ENCODE peak calls at places on chromosomes 7 and 10, in seven cellular contexts. D, I, B, O, Q, R and M are unnamed samples. For H3K9me3, the result is how much of the 10 kb centered on the place peaks cover.

GRCh38 chr10:101782811-101783735 is at the start of gene NPM3:
- DNase-seq in D (peak), O (peak), B (peak), I (peak), R (peak), Q (peak), M (peak)

GRCh38 chr10:123000155-123000554 is 8.4 kb downstream of the IKZF5 start:
- DNase-seq in I (no peak), D (no peak), O (no peak), Q (no peak), B (no peak), R (no peak), M (no peak)

GRCh38 chr10:43170491-43170890 is 32.2 kb downstream of the CSGALNACT2 start:
- DNase-seq in B (no peak), D (no peak), Q (no peak), I (no peak), O (no peak), R (no peak), M (no peak)

GRCh38 chr7:112202819-112203218 is 3.4 kb downstream of the DOCK4 start:
- DNase-seq in B (peak), O (no peak), Q (peak), D (peak), I (no peak), R (peak), M (no peak)

GRCh38 chr7:1193593-1194424 is 33.8 kb upstream of the ZFAND2A start:
- DNase-seq in I (no peak), Q (no peak), R (no peak), O (no peak), D (peak), B (peak), M (peak)

GRCh38 chr10:103458720-103459119 is at the start of gene CALHM1:
- DNase-seq in B (no peak), Q (no peak), O (no peak), D (no peak), I (no peak), R (no peak), M (no peak)

GRCh38 chr10:5297466-5297865 is 67.3 kb upstream of the UCN3 start:
- DNase-seq in R (no peak), O (no peak), D (peak), I (no peak), B (peak), Q (peak), M (no peak)

GRCh38 chr10:71889388-71889987 is 38.4 kb upstream of the PSAP start:
- DNase-seq in R (no peak), O (no peak), I (no peak), B (no peak), D (peak), Q (no peak), M (no peak)

GRCh38 chr7:30658471-30659074 is 23.7 kb downstream of the CRHR2 start:
- DNase-seq in O (no peak), Q (no peak), R (no peak), B (no peak), I (no peak), D (no peak), M (no peak)

GRCh38 chr7:134165266-134165665 is 38.1 kb downstream of the LRGUK start:
- DNase-seq in Q (no peak), I (no peak), R (no peak), B (no peak), O (no peak), D (no peak), M (no peak)

GRCh38 chr7:136971776-136972175 is 103.3 kb downstream of the CHRM2 start:
- DNase-seq in Q (no peak), B (no peak), R (no peak), O (no peak), D (no peak), I (no peak), M (no peak)

GRCh38 chr10:43653746-43654145 is 5.1 kb upstream of the ZNF32 start:
- DNase-seq in Q (no peak), D (no peak), B (no peak), I (no peak), O (peak), R (no peak), M (no peak)

GRCh38 chr10:77030915-77031425 is 606.6 kb downstream of the KCNMA1 start:
- DNase-seq in I (no peak), O (no peak), B (no peak), Q (no peak), D (no peak), R (no peak), M (no peak)

GRCh38 chr7:30308392-30308791 is 24.0 kb downstream of the ZNRF2 start:
- DNase-seq in Q (no peak), B (no peak), D (no peak), I (no peak), R (no peak), O (no peak), M (no peak)

GRCh38 chr10:95814011-95814727 is 58.2 kb downstream of the ENTPD1 start:
- DNase-seq in Q (no peak), O (peak), I (no peak), B (peak), D (peak), R (no peak), M (no peak)

GRCh38 chr7:140458191-140458590 is 21.1 kb downstream of the MKRN1 start:
- DNase-seq in I (no peak), R (no peak), B (no peak), D (no peak), O (no peak), Q (no peak), M (no peak)

GRCh38 chr7:88089484-88090050 is 130.3 kb downstream of the SRI start:
- DNase-seq in I (no peak), R (no peak), D (no peak), O (no peak), B (no peak), Q (no peak), M (no peak)

GRCh38 chr10:62087341-62087740 is 181.3 kb downstream of the RTKN2 start:
- DNase-seq in O (no peak), D (no peak), I (no peak), B (no peak), R (no peak), Q (no peak), M (no peak)

GRCh38 chr7:1403844-1404404 is 55.3 kb downstream of the MICALL2 start:
- DNase-seq in O (peak), Q (peak), D (no peak), R (peak), B (peak), I (no peak), M (no peak)

GRCh38 chr10:117136391-117136975 is 1.6 kb downstream of the VAX1 start:
- DNase-seq in O (no peak), Q (no peak), I (no peak), R (no peak), B (no peak), D (no peak), M (no peak)

GRCh38 chr10:31830887-31831286 is 97.7 kb downstream of the ARHGAP12 start:
- DNase-seq in O (peak), Q (no peak), D (no peak), R (no peak), B (no peak), I (no peak), M (no peak)

GRCh38 chr10:71396084-71396713 is 521 bp upstream of the CDH23 start:
- DNase-seq in D (no peak), I (no peak), O (peak), B (peak), Q (peak), R (peak), M (peak)

GRCh38 chr7:47884675-47885074 is 63.6 kb downstream of the PKD1L1 start:
- DNase-seq in R (no peak), D (no peak), I (no peak), Q (no peak), O (no peak), B (no peak), M (no peak)

GRCh38 chr10:3803884-3804741 is 19.1 kb upstream of the KLF6 start:
- DNase-seq in O (no peak), I (peak), D (no peak), Q (peak), B (no peak), R (no peak), M (no peak)

GRCh38 chr10:79382491-79382941 is 35.2 kb downstream of the PPIF start:
- DNase-seq in O (no peak), I (no peak), Q (no peak), B (peak), D (no peak), R (peak), M (peak)

GRCh38 chr7:24905996-24906770 is 73.8 kb downstream of the OSBPL3 start:
- DNase-seq in R (peak), I (no peak), B (no peak), Q (no peak), O (no peak), D (no peak), M (no peak)

GRCh38 chr10:87696922-87697714 is 37.4 kb downstream of the PAPSS2 start:
- DNase-seq in B (no peak), Q (no peak), I (no peak), O (no peak), D (no peak), R (no peak), M (peak)

GRCh38 chr7:93331706-93332105 is 99.5 kb downstream of the VPS50 start:
- DNase-seq in O (no peak), I (no peak), Q (no peak), D (no peak), B (no peak), R (no peak), M (no peak)

GRCh38 chr7:141276031-141276430 is 202.2 kb downstream of the TMEM178B start:
- DNase-seq in R (no peak), I (no peak), O (no peak), B (no peak), D (peak), Q (no peak), M (no peak)

GRCh38 chr10:131179386-131179785 is 132.1 kb downstream of the TCERG1L start:
- DNase-seq in B (no peak), D (no peak), R (no peak), I (no peak), Q (no peak), O (no peak), M (no peak)

GRCh38 chr7:152513861-152514770 is 78.3 kb upstream of the KMT2C start:
- DNase-seq in O (no peak), R (no peak), B (no peak), D (no peak), I (no peak), Q (no peak), M (no peak)

GRCh38 chr7:155798673-155799439 is 13.4 kb downstream of the SHH start:
- DNase-seq in D (no peak), B (no peak), Q (no peak), I (no peak), O (no peak), R (no peak), M (no peak)

GRCh38 chr7:107833619-107834230 is 30.7 kb upstream of the SLC26A3 start:
- DNase-seq in D (no peak), I (no peak), O (no peak), R (no peak), B (no peak), Q (no peak), M (no peak)

GRCh38 chr7:6273380-6273837 is 985 bp upstream of the CYTH3 start:
- DNase-seq in B (no peak), I (no peak), R (no peak), Q (no peak), D (peak), O (no peak), M (peak)

GRCh38 chr7:138122162-138122561 is 45.9 kb downstream of the AKR1D1 start:
- DNase-seq in I (no peak), B (no peak), D (no peak), O (no peak), Q (no peak), R (peak), M (no peak)

DNA sequence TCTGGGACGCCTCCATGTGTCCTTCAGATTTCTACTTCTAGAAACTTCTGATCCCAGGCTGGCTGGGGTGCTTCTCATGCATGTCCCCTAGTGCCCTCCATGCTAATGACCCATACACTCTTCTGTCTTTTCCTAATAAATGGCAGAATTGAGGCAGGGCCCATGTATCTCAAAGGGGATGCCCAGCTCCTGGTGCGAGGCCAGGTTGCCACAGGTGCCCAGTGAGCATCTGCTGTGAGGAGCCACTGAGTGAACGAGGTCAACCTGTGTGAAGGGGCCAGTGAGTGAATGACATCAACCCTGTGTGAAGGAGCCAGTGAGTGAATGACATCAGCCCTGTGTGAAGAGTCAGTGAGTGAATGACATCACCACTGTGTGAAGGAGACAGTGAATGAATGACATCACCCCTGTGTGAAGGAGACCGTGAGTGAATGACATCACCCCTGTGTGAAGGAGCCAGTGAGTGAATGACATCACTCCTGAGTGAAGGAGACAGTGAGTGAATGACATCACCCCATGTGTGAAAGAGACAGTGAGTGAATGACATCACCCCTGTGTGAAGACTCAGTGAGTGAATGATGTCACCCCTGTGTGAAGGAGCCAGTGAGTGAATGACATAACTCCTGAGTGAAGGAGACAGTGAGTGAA is 478.9 kb downstream of the PTPRN2 start:
- DNase-seq in D (no peak), O (no peak), R (no peak), Q (no peak), I (no peak), B (no peak), M (no peak)
- H3K9me3 ChIP-seq in D (under half), O (under half), R (under half), Q (under half), I (under half), B (under half), M (under half)

DNA sequence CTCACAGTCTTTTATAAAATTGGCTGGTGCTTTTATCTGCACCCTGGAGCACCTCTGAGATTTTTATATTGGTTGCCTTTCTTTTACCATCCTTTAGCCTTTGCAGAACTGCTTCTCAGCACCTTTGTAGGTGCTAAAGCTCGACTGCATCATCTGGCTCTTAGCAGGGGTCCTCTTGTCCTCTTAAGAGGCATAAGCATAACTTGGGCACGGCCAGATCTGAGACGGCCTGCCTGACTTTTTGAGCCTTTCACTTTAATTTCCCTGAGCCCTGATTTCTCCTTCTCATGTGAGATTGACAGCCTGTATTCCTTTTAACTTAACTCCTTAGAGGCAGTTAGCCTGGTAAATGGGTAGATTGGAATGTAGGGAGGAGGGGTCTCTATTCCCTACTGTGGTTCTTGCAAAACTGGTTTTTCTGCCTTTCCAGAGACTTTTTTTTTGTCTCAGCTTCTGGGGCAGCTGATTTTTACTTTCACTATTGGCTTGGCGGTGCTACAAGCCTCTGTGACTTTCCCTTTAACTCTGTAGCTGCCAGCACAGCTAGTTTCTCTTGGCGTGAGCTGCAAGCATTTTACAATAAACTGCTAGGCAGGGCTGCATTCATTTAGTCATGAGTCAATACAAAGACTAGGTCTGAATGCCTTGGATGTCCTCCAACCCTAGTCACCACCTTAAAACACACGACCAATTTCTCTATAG is 24.0 kb downstream of the ZPBP start:
- DNase-seq in D (peak), R (no peak), Q (peak), B (peak), I (no peak), O (peak), M (no peak)
- H3K9me3 ChIP-seq in D (under half), R (under half), Q (under half), B (under half), I (under half), O (under half), M (under half)

DNA sequence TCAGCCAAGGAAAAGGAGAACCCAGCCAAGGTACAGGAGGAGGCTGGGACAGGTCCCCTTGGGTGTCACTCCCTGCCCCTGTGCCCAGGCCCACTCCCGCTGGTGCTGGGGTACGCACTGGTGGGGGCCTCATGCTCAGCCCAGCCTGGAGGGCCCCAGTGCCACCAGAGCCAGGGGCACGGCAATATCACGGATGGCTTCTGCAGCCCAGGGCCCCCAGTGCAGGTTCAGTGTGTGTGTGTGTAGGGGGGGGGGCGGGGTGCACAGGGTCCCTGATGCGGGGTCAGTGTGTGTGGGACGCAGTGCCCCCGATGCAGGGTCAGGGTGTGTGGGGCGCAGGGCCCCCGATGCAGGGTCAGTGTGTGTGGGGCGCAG is 23.4 kb upstream of the ZNF716 start:
- DNase-seq in B (no peak), I (no peak), O (no peak), D (no peak), Q (no peak), R (no peak), M (no peak)
- H3K9me3 ChIP-seq in B (under half), I (under half), O (under half), D (under half), Q (under half), R (under half), M (half or more)

DNA sequence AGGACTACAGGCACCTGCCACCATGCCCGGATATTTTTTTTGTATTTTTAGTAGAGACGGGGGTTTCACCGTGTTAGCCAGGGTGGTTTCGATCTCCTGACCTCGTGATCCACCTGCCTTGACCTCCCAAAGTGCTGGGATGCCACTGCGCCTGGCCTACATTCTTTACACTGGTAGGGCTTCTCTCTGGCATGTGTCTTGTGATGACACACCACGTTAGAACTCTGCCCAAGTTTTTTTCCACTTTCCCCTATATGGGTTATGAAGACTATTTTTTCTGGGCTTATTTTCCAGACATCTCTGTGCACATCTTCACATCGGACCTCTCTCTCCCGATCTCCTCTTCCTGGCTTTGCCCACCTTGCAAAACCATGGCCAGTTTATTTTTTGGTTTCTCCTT is 10.7 kb downstream of the FAM200A start:
- DNase-seq in Q (no peak), R (peak), I (no peak), B (no peak), D (no peak), O (no peak), M (no peak)
- H3K9me3 ChIP-seq in Q (under half), R (under half), I (under half), B (under half), D (under half), O (under half), M (under half)

GRCh38 chr7:159196584-159196983 is 51.9 kb upstream of the VIPR2 start:
- DNase-seq in Q (no peak), R (no peak), D (no peak), B (no peak), O (no peak), I (no peak), M (no peak)
- H3K9me3 ChIP-seq in Q (under half), R (under half), D (under half), B (under half), O (under half), I (under half), M (under half)